ENCODE peak calls at places on chromosomes 1 and 21, in five cellular contexts. One of them, this sample, is unnamed.

GRCh38 chr21:46017695-46018094 is 36.1 kb downstream of the COL6A1 start:
- DNase-seq in HEK293T: no peak
- DNase-seq in NB4: no peak
- DNase-seq in ACHN: no peak
- DNase-seq in stimulated activated naive CD4-positive, alpha-beta T cell: no peak
- DNase-seq in this sample: no peak

GRCh38 chr1:20211511-20211931 is 25.2 kb upstream of the PLA2G2C start:
- DNase-seq in HEK293T: no peak
- DNase-seq in NB4: no peak
- DNase-seq in ACHN: no peak
- DNase-seq in stimulated activated naive CD4-positive, alpha-beta T cell: no peak
- DNase-seq in this sample: no peak

GRCh38 chr1:20716232-20716631 is 1.6 kb downstream of the KIF17 start:
- DNase-seq in HEK293T: no peak
- DNase-seq in NB4: no peak
- DNase-seq in ACHN: no peak
- DNase-seq in stimulated activated naive CD4-positive, alpha-beta T cell: no peak
- DNase-seq in this sample: no peak

GRCh38 chr1:22489823-22490222 is 38.2 kb downstream of the ZBTB40 start:
- DNase-seq in HEK293T: no peak
- DNase-seq in NB4: peak
- DNase-seq in ACHN: no peak
- DNase-seq in stimulated activated naive CD4-positive, alpha-beta T cell: no peak
- DNase-seq in this sample: no peak

GRCh38 chr1:53728196-53728595 is 10.8 kb downstream of the GLIS1 start:
- DNase-seq in HEK293T: no peak
- DNase-seq in NB4: no peak
- DNase-seq in ACHN: no peak
- DNase-seq in stimulated activated naive CD4-positive, alpha-beta T cell: no peak
- DNase-seq in this sample: no peak

GRCh38 chr1:2914702-2915101 is 106.6 kb upstream of the ACTRT2 start:
- DNase-seq in HEK293T: no peak
- DNase-seq in NB4: no peak
- DNase-seq in ACHN: no peak
- DNase-seq in stimulated activated naive CD4-positive, alpha-beta T cell: no peak
- DNase-seq in this sample: no peak

GRCh38 chr21:36788116-36788515 is 89.2 kb downstream of the SIM2 start:
- DNase-seq in HEK293T: no peak
- DNase-seq in NB4: peak
- DNase-seq in ACHN: peak
- DNase-seq in stimulated activated naive CD4-positive, alpha-beta T cell: no peak
- DNase-seq in this sample: peak

GRCh38 chr1:166200743-166201142 is 33.9 kb upstream of the FAM78B start:
- DNase-seq in HEK293T: no peak
- DNase-seq in NB4: no peak
- DNase-seq in ACHN: no peak
- DNase-seq in stimulated activated naive CD4-positive, alpha-beta T cell: no peak
- DNase-seq in this sample: no peak

GRCh38 chr1:115476616-115477015 is 138.6 kb upstream of the NGF start:
- DNase-seq in HEK293T: no peak
- DNase-seq in NB4: peak
- DNase-seq in ACHN: no peak
- DNase-seq in stimulated activated naive CD4-positive, alpha-beta T cell: no peak
- DNase-seq in this sample: no peak

GRCh38 chr1:245835386-245835785 is 671.7 kb downstream of the SMYD3 start:
- DNase-seq in HEK293T: no peak
- DNase-seq in NB4: no peak
- DNase-seq in ACHN: no peak
- DNase-seq in stimulated activated naive CD4-positive, alpha-beta T cell: no peak
- DNase-seq in this sample: no peak

GRCh38 chr1:4771721-4772120 is 117.3 kb downstream of the AJAP1 start:
- DNase-seq in HEK293T: no peak
- DNase-seq in NB4: no peak
- DNase-seq in ACHN: no peak
- DNase-seq in stimulated activated naive CD4-positive, alpha-beta T cell: no peak
- DNase-seq in this sample: no peak

GRCh38 chr1:166884040-166884642 is 8.1 kb upstream of the TADA1 start:
- DNase-seq in HEK293T: no peak
- DNase-seq in NB4: no peak
- DNase-seq in ACHN: peak
- DNase-seq in stimulated activated naive CD4-positive, alpha-beta T cell: peak
- DNase-seq in this sample: no peak

GRCh38 chr1:182615468-182616129 is 11.4 kb upstream of the RGS16 start:
- DNase-seq in HEK293T: no peak
- DNase-seq in NB4: peak
- DNase-seq in ACHN: no peak
- DNase-seq in stimulated activated naive CD4-positive, alpha-beta T cell: peak
- DNase-seq in this sample: no peak

GRCh38 chr1:29711582-29712274 is 475.4 kb downstream of the PTPRU start:
- DNase-seq in HEK293T: no peak
- DNase-seq in NB4: peak
- DNase-seq in ACHN: peak
- DNase-seq in stimulated activated naive CD4-positive, alpha-beta T cell: no peak
- DNase-seq in this sample: peak

GRCh38 chr1:10782491-10783244 is 13.8 kb downstream of the CASZ1 start:
- DNase-seq in HEK293T: no peak
- DNase-seq in NB4: no peak
- DNase-seq in ACHN: no peak
- DNase-seq in stimulated activated naive CD4-positive, alpha-beta T cell: no peak
- DNase-seq in this sample: no peak

GRCh38 chr1:199918196-199918789 is 109.2 kb upstream of the NR5A2 start:
- DNase-seq in HEK293T: no peak
- DNase-seq in NB4: no peak
- DNase-seq in ACHN: no peak
- DNase-seq in stimulated activated naive CD4-positive, alpha-beta T cell: no peak
- DNase-seq in this sample: no peak

GRCh38 chr1:35568975-35569395 is 4.1 kb upstream of the TFAP2E start:
- DNase-seq in HEK293T: peak
- DNase-seq in NB4: peak
- DNase-seq in ACHN: peak
- DNase-seq in stimulated activated naive CD4-positive, alpha-beta T cell: peak
- DNase-seq in this sample: peak

GRCh38 chr1:215888159-215888558 is 321.1 kb downstream of the KCTD3 start:
- DNase-seq in HEK293T: no peak
- DNase-seq in NB4: no peak
- DNase-seq in ACHN: no peak
- DNase-seq in stimulated activated naive CD4-positive, alpha-beta T cell: no peak
- DNase-seq in this sample: no peak

GRCh38 chr1:81670286-81670685 is 130.4 kb upstream of the ADGRL2 start:
- DNase-seq in HEK293T: no peak
- DNase-seq in NB4: no peak
- DNase-seq in ACHN: peak
- DNase-seq in stimulated activated naive CD4-positive, alpha-beta T cell: no peak
- DNase-seq in this sample: peak

GRCh38 chr1:100036718-100037664 is 67.2 kb downstream of the SLC35A3 start:
- DNase-seq in HEK293T: peak
- DNase-seq in NB4: peak
- DNase-seq in ACHN: peak
- DNase-seq in stimulated activated naive CD4-positive, alpha-beta T cell: no peak
- DNase-seq in this sample: peak

GRCh38 chr1:222950892-222951291 is 136.1 kb downstream of the DISP1 start:
- DNase-seq in HEK293T: no peak
- DNase-seq in NB4: no peak
- DNase-seq in ACHN: no peak
- DNase-seq in stimulated activated naive CD4-positive, alpha-beta T cell: no peak
- DNase-seq in this sample: no peak

GRCh38 chr1:231240531-231240882 is 505 bp upstream of the GNPAT start:
- DNase-seq in HEK293T: peak
- DNase-seq in NB4: no peak
- DNase-seq in ACHN: peak
- DNase-seq in stimulated activated naive CD4-positive, alpha-beta T cell: no peak
- DNase-seq in this sample: no peak

GRCh38 chr1:24898152-24898908 is 31.7 kb downstream of the RUNX3 start:
- DNase-seq in HEK293T: peak
- DNase-seq in NB4: peak
- DNase-seq in ACHN: peak
- DNase-seq in stimulated activated naive CD4-positive, alpha-beta T cell: peak
- DNase-seq in this sample: no peak

GRCh38 chr1:10080523-10080922 is 47.8 kb downstream of the UBE4B start:
- DNase-seq in HEK293T: no peak
- DNase-seq in NB4: no peak
- DNase-seq in ACHN: no peak
- DNase-seq in stimulated activated naive CD4-positive, alpha-beta T cell: no peak
- DNase-seq in this sample: no peak

GRCh38 chr1:74712863-74713262 is 20.0 kb downstream of the CRYZ start:
- DNase-seq in HEK293T: no peak
- DNase-seq in NB4: no peak
- DNase-seq in ACHN: no peak
- DNase-seq in stimulated activated naive CD4-positive, alpha-beta T cell: no peak
- DNase-seq in this sample: no peak

GRCh38 chr1:21574464-21575151 is 65.4 kb downstream of the ALPL start:
- DNase-seq in HEK293T: no peak
- DNase-seq in NB4: no peak
- DNase-seq in ACHN: no peak
- DNase-seq in stimulated activated naive CD4-positive, alpha-beta T cell: no peak
- DNase-seq in this sample: no peak

GRCh38 chr21:16305686-16306085 is 575.9 kb downstream of the USP25 start:
- DNase-seq in HEK293T: no peak
- DNase-seq in NB4: no peak
- DNase-seq in ACHN: no peak
- DNase-seq in stimulated activated naive CD4-positive, alpha-beta T cell: no peak
- DNase-seq in this sample: no peak

GRCh38 chr1:28796321-28797213 is 15.4 kb upstream of the OPRD1 start:
- DNase-seq in HEK293T: no peak
- DNase-seq in NB4: no peak
- DNase-seq in ACHN: no peak
- DNase-seq in stimulated activated naive CD4-positive, alpha-beta T cell: no peak
- DNase-seq in this sample: no peak

GRCh38 chr1:244918422-244919319 is 54.3 kb upstream of the HNRNPU start:
- DNase-seq in HEK293T: peak
- DNase-seq in NB4: peak
- DNase-seq in ACHN: peak
- DNase-seq in stimulated activated naive CD4-positive, alpha-beta T cell: peak
- DNase-seq in this sample: peak

GRCh38 chr1:110627763-110628162 is 21.6 kb upstream of the KCNA2 start:
- DNase-seq in HEK293T: no peak
- DNase-seq in NB4: peak
- DNase-seq in ACHN: no peak
- DNase-seq in stimulated activated naive CD4-positive, alpha-beta T cell: no peak
- DNase-seq in this sample: no peak

GRCh38 chr1:119108993-119109392 is 31.5 kb downstream of the WARS2 start:
- DNase-seq in HEK293T: no peak
- DNase-seq in NB4: no peak
- DNase-seq in ACHN: no peak
- DNase-seq in stimulated activated naive CD4-positive, alpha-beta T cell: no peak
- DNase-seq in this sample: no peak